ENCODE peak calls at places on chromosomes 12 and 14, in eight cellular contexts. G, E, B, Z, V, R, U and M are unnamed samples.

GRCh38 chr12:111430418-111431353 is 25.0 kb downstream of the SH2B3 start:
- DNase-seq in G (no peak), E (peak), B (no peak), Z (no peak), V (peak), R (no peak), U (no peak), M (no peak)

GRCh38 chr12:114835031-114835430 is 151.1 kb upstream of the TBX3 start:
- DNase-seq in G (no peak), E (no peak), B (no peak), Z (no peak), V (no peak), R (no peak), U (no peak), M (no peak)

GRCh38 chr12:49187184-49187583 is 1.7 kb downstream of the TUBA1A start:
- DNase-seq in G (no peak), E (no peak), B (peak), Z (peak), V (no peak), R (no peak), U (no peak), M (no peak)

GRCh38 chr12:124531281-124531745 is 36.1 kb downstream of the NCOR2 start:
- DNase-seq in G (no peak), E (no peak), B (no peak), Z (no peak), V (no peak), R (no peak), U (no peak), M (no peak)

GRCh38 chr14:61661471-61661988 is 33.8 kb upstream of the HIF1A start:
- DNase-seq in G (no peak), E (no peak), B (no peak), Z (no peak), V (peak), R (no peak), U (no peak), M (no peak)

GRCh38 chr12:124466200-124467128 is 100.9 kb downstream of the NCOR2 start:
- DNase-seq in G (peak), E (peak), B (no peak), Z (peak), V (no peak), R (no peak), U (peak), M (no peak)

GRCh38 chr14:51867753-51868152 is 7.3 kb downstream of the GNG2 start:
- DNase-seq in G (no peak), E (no peak), B (no peak), Z (no peak), V (no peak), R (no peak), U (no peak), M (no peak)

GRCh38 chr12:16349132-16349463 is 1.7 kb downstream of the MGST1 start:
- DNase-seq in G (no peak), E (peak), B (peak), Z (peak), V (no peak), R (peak), U (no peak), M (peak)

GRCh38 chr12:25590021-25590721 is 37.1 kb upstream of the LMNTD1 start:
- DNase-seq in G (no peak), E (no peak), B (no peak), Z (no peak), V (no peak), R (no peak), U (no peak), M (no peak)

GRCh38 chr14:104105822-104106470 is 20.4 kb downstream of the ASPG start:
- DNase-seq in G (peak), E (no peak), B (no peak), Z (peak), V (no peak), R (no peak), U (no peak), M (no peak)

GRCh38 chr12:21438643-21439042 is 1.2 kb downstream of the PYROXD1 start:
- DNase-seq in G (no peak), E (no peak), B (no peak), Z (no peak), V (no peak), R (no peak), U (peak), M (no peak)

GRCh38 chr14:104657114-104657524 is 32.3 kb upstream of the INF2 start:
- DNase-seq in G (peak), E (peak), B (no peak), Z (no peak), V (no peak), R (no peak), U (peak), M (no peak)

GRCh38 chr14:58280954-58281787 is 17.2 kb upstream of the ARID4A start:
- DNase-seq in G (no peak), E (peak), B (no peak), Z (peak), V (no peak), R (peak), U (no peak), M (no peak)

GRCh38 chr14:24956104-24956503 is 93.8 kb downstream of the STXBP6 start:
- DNase-seq in G (no peak), E (no peak), B (no peak), Z (no peak), V (no peak), R (no peak), U (no peak), M (no peak)

GRCh38 chr12:56120158-56120846 is 2.2 kb downstream of the ZC3H10 start:
- DNase-seq in G (no peak), E (no peak), B (peak), Z (no peak), V (no peak), R (peak), U (no peak), M (no peak)

GRCh38 chr12:106248177-106248848 is 493 bp upstream of the CKAP4 start:
- DNase-seq in G (peak), E (no peak), B (peak), Z (peak), V (peak), R (peak), U (peak), M (peak)

GRCh38 chr12:67842124-67842523 is 147.1 kb upstream of the IFNG-AS1 start:
- DNase-seq in G (no peak), E (no peak), B (no peak), Z (no peak), V (no peak), R (no peak), U (no peak), M (no peak)

GRCh38 chr12:63897931-63898330 is 53.4 kb downstream of the SRGAP1 start:
- DNase-seq in G (no peak), E (no peak), B (no peak), Z (no peak), V (no peak), R (no peak), U (no peak), M (no peak)

GRCh38 chr12:52631264-52631663 is 12.9 kb upstream of the KRT73 start:
- DNase-seq in G (no peak), E (no peak), B (no peak), Z (no peak), V (no peak), R (no peak), U (no peak), M (peak)

GRCh38 chr12:123478762-123479161 is 20.8 kb downstream of the SNRNP35 start:
- DNase-seq in G (peak), E (no peak), B (no peak), Z (no peak), V (no peak), R (no peak), U (no peak), M (peak)

GRCh38 chr12:130336723-130337475 is 788 bp upstream of the PIWIL1 start:
- DNase-seq in G (peak), E (no peak), B (no peak), Z (peak), V (no peak), R (no peak), U (no peak), M (no peak)

GRCh38 chr12:29148958-29149690 is at the start of gene FAR2:
- DNase-seq in G (peak), E (peak), B (no peak), Z (peak), V (peak), R (peak), U (no peak), M (no peak)

GRCh38 chr14:97776890-97777564 is 979.8 kb downstream of the VRK1 start:
- DNase-seq in G (no peak), E (no peak), B (no peak), Z (no peak), V (no peak), R (no peak), U (no peak), M (no peak)

GRCh38 chr12:85130631-85131030 is 94.5 kb downstream of the LRRIQ1 start:
- DNase-seq in G (no peak), E (no peak), B (no peak), Z (no peak), V (no peak), R (no peak), U (no peak), M (no peak)

GRCh38 chr12:124172646-124173045 is 122.2 kb upstream of the RFLNA start:
- DNase-seq in G (no peak), E (no peak), B (no peak), Z (no peak), V (no peak), R (no peak), U (no peak), M (no peak)

GRCh38 chr12:129550353-129550752 is 353.5 kb downstream of the TMEM132D start:
- DNase-seq in G (no peak), E (no peak), B (no peak), Z (peak), V (no peak), R (no peak), U (no peak), M (no peak)

GRCh38 chr12:53221203-53222076 is 10.6 kb downstream of the RARG start:
- DNase-seq in G (peak), E (peak), B (peak), Z (peak), V (peak), R (peak), U (peak), M (peak)

GRCh38 chr14:77369280-77369679 is 7.6 kb downstream of the TMED8 start:
- DNase-seq in G (no peak), E (no peak), B (no peak), Z (no peak), V (no peak), R (no peak), U (peak), M (no peak)

GRCh38 chr12:106093246-106093645 is 45.5 kb downstream of the NUAK1 start:
- DNase-seq in G (no peak), E (no peak), B (no peak), Z (no peak), V (no peak), R (no peak), U (no peak), M (no peak)

GRCh38 chr12:10771132-10771733 is 31.2 kb downstream of the TAS2R7 start:
- DNase-seq in G (no peak), E (no peak), B (no peak), Z (no peak), V (no peak), R (no peak), U (peak), M (no peak)

GRCh38 chr12:31308116-31308515 is 17.8 kb downstream of the SINHCAF start:
- DNase-seq in G (no peak), E (no peak), B (no peak), Z (no peak), V (no peak), R (no peak), U (no peak), M (no peak)

GRCh38 chr14:34098045-34098984 is 147.4 kb upstream of the EGLN3 start:
- DNase-seq in G (no peak), E (peak), B (peak), Z (peak), V (no peak), R (peak), U (no peak), M (no peak)

GRCh38 chr12:102026728-102027127 is 35.1 kb downstream of the WASHC3 start:
- DNase-seq in G (no peak), E (no peak), B (no peak), Z (no peak), V (no peak), R (no peak), U (peak), M (no peak)

GRCh38 chr12:103751600-103751999 is 89.4 kb downstream of the NT5DC3 start:
- DNase-seq in G (no peak), E (no peak), B (no peak), Z (no peak), V (no peak), R (no peak), U (no peak), M (no peak)

GRCh38 chr12:117036046-117036445 is 63.2 kb downstream of the TESC start:
- DNase-seq in G (peak), E (no peak), B (no peak), Z (no peak), V (no peak), R (no peak), U (no peak), M (no peak)

GRCh38 chr12:29796823-29797263 is 13.1 kb upstream of the TMTC1 start:
- DNase-seq in G (no peak), E (no peak), B (peak), Z (peak), V (no peak), R (no peak), U (no peak), M (no peak)

DNA sequence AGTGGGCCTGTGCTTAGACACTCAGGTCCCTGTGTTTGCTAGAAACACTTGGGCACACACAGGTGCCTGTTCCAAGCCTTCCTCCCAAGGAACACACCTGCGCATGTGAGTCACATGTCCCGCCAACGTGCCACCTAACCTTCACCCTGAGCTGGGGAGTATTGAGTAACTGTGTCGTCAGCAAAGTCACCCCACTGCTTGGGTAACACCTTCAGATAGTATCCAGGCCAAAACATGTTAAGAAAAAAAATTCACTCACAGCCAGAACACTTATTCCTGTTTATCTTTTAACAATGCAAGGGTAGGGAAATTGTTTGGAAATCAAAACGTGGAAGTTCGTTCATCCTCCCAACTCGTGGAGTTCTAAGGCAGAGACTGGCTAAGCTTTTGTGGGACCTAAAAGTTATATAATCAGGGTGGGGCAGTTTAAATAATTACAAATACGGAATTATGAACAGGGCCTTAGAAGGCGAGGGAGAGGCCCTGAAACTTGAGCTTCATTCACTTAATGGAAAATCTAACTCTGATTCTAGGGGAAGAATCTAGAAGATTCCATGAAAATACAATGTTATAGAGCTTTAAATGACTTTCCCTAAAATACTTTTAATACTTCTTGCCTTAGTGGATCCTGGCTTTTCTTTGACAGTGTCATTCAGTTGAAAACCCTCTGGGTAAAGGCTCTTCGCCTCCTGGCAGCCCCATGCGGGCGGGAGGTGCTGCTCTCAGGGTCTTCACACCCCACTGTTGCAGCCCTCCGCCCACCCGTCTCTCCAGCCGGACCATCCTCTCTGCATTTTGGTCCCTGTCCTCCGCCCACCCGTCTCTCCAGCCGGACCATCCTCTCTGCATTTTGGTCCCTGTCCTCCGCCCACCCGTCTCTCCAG is 30.3 kb upstream of the ADIPOR2 start:
- DNase-seq in G (no peak), E (peak), B (peak), Z (peak), V (peak), R (peak), U (no peak), M (no peak)
- H3K27ac ChIP-seq in G (peak), E (peak), B (peak), Z (peak), V (peak), R (peak), U (no peak), M (peak)

GRCh38 chr14:91357272-91357671 is 60.3 kb downstream of the CCDC88C start:
- DNase-seq in G (peak), E (no peak), B (no peak), Z (no peak), V (no peak), R (no peak), U (peak), M (no peak)
- H3K4me3 ChIP-seq in G (no peak), E (no peak), B (no peak), Z (no peak), V (no peak), R (no peak), U (peak), M (no peak)

GRCh38 chr14:88547386-88547780 is 7.4 kb downstream of the PTPN21 start:
- DNase-seq in G (no peak), E (no peak), B (no peak), Z (no peak), V (no peak), R (no peak), U (no peak), M (no peak)
- H3K27ac ChIP-seq in G (peak), E (no peak), B (no peak), Z (peak), V (no peak), R (no peak), U (no peak), M (no peak)

DNA sequence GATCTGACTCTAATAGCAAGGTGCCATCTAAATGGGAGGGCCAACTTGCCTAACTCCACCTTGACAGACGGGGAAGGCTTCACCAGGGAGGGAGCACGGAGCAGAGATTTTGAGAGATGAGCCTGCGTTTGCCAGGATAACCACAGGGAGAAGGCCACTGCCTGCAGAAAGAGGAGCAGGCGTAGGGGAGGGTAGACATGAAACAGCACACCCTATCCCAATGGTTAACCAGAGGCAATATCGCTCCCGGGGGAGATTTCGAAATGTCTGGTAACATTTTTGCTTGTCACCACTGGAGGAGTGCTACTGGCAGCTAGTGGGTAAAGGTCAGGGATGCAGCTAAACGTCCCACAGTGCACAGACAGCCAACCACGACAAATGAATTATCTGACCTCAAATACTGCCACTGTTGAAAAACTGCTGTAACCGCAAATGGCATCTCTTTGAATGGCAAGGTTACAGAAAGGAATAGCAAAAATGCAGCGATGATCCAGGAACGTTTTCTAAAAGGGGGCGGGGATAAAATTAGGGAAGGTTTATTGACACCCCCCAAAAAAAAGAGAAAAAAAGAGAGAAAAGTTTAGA is 126.0 kb upstream of the ATF7IP start:
- DNase-seq in G (no peak), E (peak), B (no peak), Z (peak), V (peak), R (peak), U (peak), M (no peak)
- H3K4me3 ChIP-seq in G (no peak), E (peak), B (no peak), Z (no peak), V (peak), R (peak), U (peak), M (peak)